ENCODE peak calls at places on chromosomes 13 and 19, in four cellular contexts. Y is progenitor cell of endocrine pancreas, R is left lung, G is RWPE1. O is an unnamed sample.
A peak's percentile ranks its signal among the peaks of the same experiment; 100 is the strongest.

GRCh38 chr13:34156841-34157365 is 339.0 kb downstream of the RFC3 start:
- DNase-seq in G (peak; percentile 90), Y (peak; percentile 19), R (peak; percentile 82), O (peak; percentile 35)

GRCh38 chr19:776549-776948 is 20.7 kb upstream of the PTBP1 start:
- DNase-seq in Y (no peak), R (no peak), G (no peak), O (no peak)

GRCh38 chr19:15357906-15358305 is 21.7 kb downstream of the AKAP8 start:
- DNase-seq in Y (no peak), R (no peak), G (no peak), O (no peak)

GRCh38 chr19:10568444-10568825 is 344 bp downstream of the CDKN2D start:
- DNase-seq in R (no peak), G (no peak), Y (no peak), O (no peak)

GRCh38 chr19:32519023-32519422 is 62.0 kb upstream of the PDCD5 start:
- DNase-seq in G (no peak), R (no peak), Y (no peak), O (no peak)

GRCh38 chr13:31943591-31943990 is 88.0 kb upstream of the FRY start:
- DNase-seq in G (no peak), Y (no peak), R (no peak), O (no peak)

GRCh38 chr19:11025006-11025405 is 64.2 kb downstream of the SMARCA4 start:
- DNase-seq in G (no peak), R (no peak), Y (no peak), O (no peak)

GRCh38 chr19:35107541-35107939 is 8.1 kb upstream of the FXYD3 start:
- DNase-seq in R (no peak), Y (no peak), G (peak; percentile 79), O (no peak)

GRCh38 chr19:33409906-33410685 is 36.6 kb downstream of the CEBPG start:
- DNase-seq in G (no peak), Y (no peak), R (no peak), O (no peak)

GRCh38 chr13:36516225-36516624 is 83.9 kb downstream of the CCNA1 start:
- DNase-seq in G (no peak), Y (no peak), R (no peak), O (no peak)

GRCh38 chr13:46476174-46476573 is 76.8 kb upstream of the LRCH1 start:
- DNase-seq in G (no peak), R (no peak), Y (no peak), O (no peak)

GRCh38 chr19:19613456-19613855 is 5.0 kb downstream of the PBX4 start:
- DNase-seq in Y (no peak), R (no peak), G (peak; percentile 79), O (no peak)

GRCh38 chr13:47976325-47976724 is 24.7 kb downstream of the SUCLA2 start:
- DNase-seq in Y (no peak), G (no peak), R (no peak), O (no peak)

GRCh38 chr19:49440439-49441209 is 703 bp downstream of the SLC17A7 start:
- DNase-seq in Y (no peak), G (no peak), R (no peak), O (no peak)

GRCh38 chr13:73937420-73937819 is 196.8 kb downstream of the KLF12 start:
- DNase-seq in Y (no peak), R (no peak), G (no peak), O (no peak)

GRCh38 chr19:7961930-7962626 is 18.6 kb upstream of the TIMM44 start:
- DNase-seq in R (no peak), G (no peak), Y (no peak), O (no peak)

GRCh38 chr19:42074513-42075363 is 1.2 kb upstream of the ZNF574 start:
- DNase-seq in R (no peak), G (peak; percentile 40), Y (no peak), O (no peak)

GRCh38 chr19:12597594-12597993 is 13.0 kb downstream of the ZNF490 start:
- DNase-seq in Y (no peak), G (no peak), R (no peak), O (no peak)

GRCh38 chr13:81636120-81636519 is 1295.2 kb upstream of the SPRY2 start:
- DNase-seq in R (no peak), Y (no peak), G (no peak), O (no peak)

DNA sequence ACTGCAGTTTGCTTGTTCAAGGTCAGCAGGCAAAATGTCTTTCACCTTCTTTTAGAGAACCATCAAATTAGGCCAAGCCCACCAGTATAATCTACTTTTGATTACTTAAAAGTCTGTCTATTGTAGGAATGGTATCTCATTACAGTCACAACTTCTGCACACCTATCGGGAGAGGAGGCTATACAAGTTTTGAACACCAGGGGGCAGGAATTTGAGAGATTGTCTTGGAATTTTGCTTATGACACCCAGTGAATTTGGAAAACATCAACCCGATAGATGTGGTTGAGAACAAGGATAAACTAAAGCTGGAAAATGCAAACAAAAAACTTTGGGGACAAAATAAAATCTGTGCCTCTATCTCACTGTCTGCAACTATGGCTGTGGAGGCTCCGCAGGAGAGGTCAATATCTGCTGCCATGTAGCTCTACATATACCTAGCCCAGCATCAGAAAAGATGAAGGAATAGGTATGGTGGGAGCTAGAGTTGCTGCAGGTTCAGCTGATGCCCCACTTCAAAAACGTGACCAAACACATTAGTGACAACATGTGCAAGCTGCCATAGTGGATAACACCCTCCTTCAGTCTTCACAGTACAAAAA is 1299.2 kb upstream of the SPRY2 start:
- DNase-seq in G (no peak), Y (no peak), R (no peak), O (no peak)
- TF ChIP-seq CTCF in G (no peak), Y (peak; percentile 43), R (peak; percentile 25), O (no peak)

DNA sequence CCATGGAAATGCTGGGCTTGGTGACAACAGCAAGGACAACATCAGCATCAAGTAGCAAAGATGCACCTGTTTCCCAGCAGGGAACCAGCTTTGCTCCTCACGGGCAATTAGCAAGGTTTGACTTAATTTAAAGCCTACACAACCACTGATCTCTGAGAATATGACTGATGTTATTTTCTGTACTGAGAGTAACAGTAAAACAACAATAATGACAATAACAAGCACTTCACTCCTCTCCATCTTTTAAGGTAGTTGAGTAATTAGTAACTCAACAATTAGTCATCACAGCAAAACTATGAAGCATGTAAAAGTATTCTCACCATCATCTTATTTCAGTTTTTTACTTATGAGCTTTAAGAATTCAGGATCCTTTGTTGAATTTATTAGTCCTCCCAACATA is 37.3 kb downstream of the ENOX1 start:
- DNase-seq in R (no peak), G (no peak), Y (no peak), O (no peak)
- TF ChIP-seq CTCF in R (no peak), G (no peak), Y (no peak), O (no peak)

GRCh38 chr19:38834104-38834490 is 2.5 kb upstream of the ECH1 start:
- DNase-seq in R (no peak), Y (no peak), G (no peak), O (no peak)

GRCh38 chr19:38837304-38837626 is 5.7 kb upstream of the ECH1 start:
- DNase-seq in R (no peak), G (no peak), Y (no peak), O (no peak)

GRCh38 chr19:38837656-38838121 is 6.1 kb upstream of the ECH1 start:
- DNase-seq in R (no peak), Y (no peak), G (peak; percentile 51), O (no peak)

GRCh38 chr19:38836438-38837303 is 5.1 kb upstream of the ECH1 start:
- DNase-seq in G (no peak), R (no peak), Y (no peak), O (no peak)

DNA sequence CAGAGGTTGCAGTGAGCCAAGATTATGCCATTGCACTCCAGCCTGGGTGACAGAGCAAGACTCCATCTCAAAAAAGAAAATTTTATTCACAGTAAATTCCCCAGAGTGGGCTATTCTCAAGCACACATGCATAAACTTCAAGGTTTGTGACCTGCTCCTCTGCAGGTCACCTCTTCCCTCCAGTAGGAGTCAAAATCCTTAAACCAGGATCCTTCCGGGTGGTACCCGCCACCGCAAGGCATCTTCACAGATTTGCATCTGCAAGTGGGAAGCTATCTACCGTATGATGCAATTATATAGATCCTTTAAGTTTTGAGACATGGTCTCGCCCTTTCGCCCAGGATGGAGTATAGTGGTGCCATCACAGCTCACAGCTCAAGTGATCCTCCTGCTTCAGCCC is 3.0 kb upstream of the ECH1 start:
- DNase-seq in R (no peak), Y (no peak), G (no peak), O (no peak)
- TF ChIP-seq CTCF in R (no peak), Y (no peak), G (no peak), O (no peak)

DNA sequence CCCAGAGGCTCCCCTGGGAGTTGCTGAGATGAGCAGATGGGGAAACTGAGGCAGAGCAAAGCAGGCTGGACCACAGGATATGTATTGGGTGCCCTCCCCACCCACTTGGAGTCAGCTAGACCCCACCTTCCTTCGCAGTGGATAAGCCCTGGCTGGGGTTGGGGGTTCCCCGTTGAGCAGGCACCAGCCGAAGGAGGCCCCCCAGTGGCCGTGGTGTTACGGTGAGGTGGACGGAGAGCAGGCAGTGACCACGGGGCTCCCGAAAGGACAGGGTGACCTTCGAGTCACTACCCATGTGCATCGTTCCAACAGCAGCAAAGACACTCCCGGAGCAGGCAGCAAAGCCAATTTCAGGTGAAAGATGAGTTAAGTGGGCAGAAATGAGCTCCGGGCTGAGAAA is 62.4 kb upstream of the ADGRE5 start:
- DNase-seq in Y (no peak), G (no peak), R (no peak), O (no peak)
- TF ChIP-seq CTCF in Y (peak; percentile 36), G (no peak), R (no peak), O (no peak)

DNA sequence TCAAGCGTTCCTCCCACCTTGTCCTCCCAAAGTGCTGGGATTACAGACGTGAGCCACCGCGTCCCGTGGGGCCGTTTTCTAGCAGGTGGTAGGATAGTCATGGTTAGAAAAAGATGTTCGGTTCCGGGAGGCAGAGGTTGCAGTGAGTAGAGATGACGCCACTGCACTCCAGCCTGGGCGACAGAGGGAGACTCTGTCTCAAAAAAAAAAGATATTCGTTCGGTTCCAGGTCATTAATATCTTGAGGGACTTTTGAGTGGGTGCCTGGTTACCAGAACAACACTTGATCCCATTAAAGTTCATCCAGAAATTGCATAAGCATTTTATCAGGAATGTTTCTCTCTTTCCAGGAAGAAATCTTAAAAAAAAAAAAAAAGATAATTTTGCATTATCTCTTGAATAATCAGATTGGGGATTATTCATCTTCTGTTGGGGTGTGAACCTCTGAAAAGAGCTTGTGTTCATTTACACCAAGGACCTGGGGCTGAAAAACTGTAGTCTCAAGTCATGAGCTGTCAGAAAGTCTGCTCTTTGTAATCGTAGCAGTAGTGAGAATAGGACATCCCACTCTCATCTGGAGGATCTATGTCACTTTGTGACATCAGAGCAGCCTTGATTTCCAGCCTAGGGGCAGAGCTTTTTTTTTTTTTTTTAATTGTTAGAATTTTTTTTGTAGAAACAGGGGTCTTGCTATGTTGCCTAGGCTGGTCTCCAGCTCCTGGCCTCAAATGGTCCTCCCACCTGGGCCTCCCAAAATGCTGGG is 1.0 kb upstream of the ETHE1 start:
- DNase-seq in G (no peak), R (no peak), Y (no peak), O (peak; percentile 35)
- TF ChIP-seq CTCF in G (no peak), R (no peak), Y (no peak), O (no peak)

DNA sequence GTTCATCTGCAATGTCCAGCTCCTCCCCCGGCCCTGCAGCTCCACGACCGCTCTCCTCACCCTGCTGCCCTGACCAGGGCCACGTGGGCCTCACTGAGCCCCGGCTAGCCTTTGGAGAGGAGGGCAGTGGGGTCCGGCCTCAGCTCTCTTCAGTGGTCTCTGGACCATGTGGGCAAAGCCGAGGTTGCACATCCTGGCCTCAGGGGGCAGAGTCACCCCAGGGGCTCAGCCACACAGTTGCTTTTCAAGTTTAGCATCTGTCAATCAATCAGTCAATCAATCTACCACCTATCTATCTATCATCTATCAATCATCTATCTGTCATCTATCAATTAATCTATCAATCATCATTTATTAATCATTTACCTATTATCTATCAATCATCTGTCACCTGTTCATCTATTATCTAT is 3.0 kb upstream of the DIRAS1 start:
- DNase-seq in Y (no peak), G (no peak), R (no peak), O (no peak)
- TF ChIP-seq CTCF in Y (peak; percentile 36), G (no peak), R (no peak), O (no peak)

GRCh38 chr19:17624314-17624991 is 63.7 kb downstream of the UNC13A start:
- DNase-seq in G (no peak), Y (no peak), R (no peak), O (no peak)
- TF ChIP-seq CTCF in G (no peak), Y (no peak), R (no peak), O (no peak)